ENCODE peak calls at places on chromosomes 6 and 20, in seven cellular contexts. E is WTC11, Y is HCT116, J is HepG2, Q is K562, P is H1, N is GM12878. X is an unnamed sample.

GRCh38 chr6:33276864-33277662 is at the start of gene B3GALT4:
- DNase-seq in E (peak; percentile 89), Y (no peak), J (no peak), Q (peak; percentile 94), P (peak; percentile 89), N (peak; percentile 49), X (peak; percentile 64)

GRCh38 chr6:36946526-36946925 is 8.0 kb upstream of the PI16 start:
- DNase-seq in E (no peak), Y (no peak), J (no peak), Q (peak; percentile 4), P (no peak), N (no peak), X (no peak)

GRCh38 chr6:357791-358341 is 33.7 kb upstream of the IRF4 start:
- DNase-seq in E (no peak), Y (no peak), J (no peak), Q (no peak), P (no peak), N (no peak), X (no peak)

GRCh38 chr6:105409734-105410133 is 6.9 kb upstream of the PREP start:
- DNase-seq in E (no peak), Y (no peak), J (no peak), Q (no peak), P (no peak), N (no peak), X (no peak)

GRCh38 chr6:161683400-161683799 is 409.5 kb upstream of the AGPAT4 start:
- DNase-seq in E (no peak), Y (no peak), J (no peak), Q (no peak), P (no peak), N (no peak), X (no peak)

GRCh38 chr20:37328149-37328945 is 17.6 kb upstream of the SRC start:
- DNase-seq in E (no peak), Y (no peak), J (no peak), Q (no peak), P (no peak), N (no peak), X (no peak)

GRCh38 chr20:56391596-56392281 is at the start of gene AURKA:
- DNase-seq in E (no peak), Y (no peak), J (peak; percentile 24), Q (no peak), P (no peak), N (no peak), X (peak; percentile 11)

GRCh38 chr6:19354181-19354580 is 483.0 kb upstream of the ID4 start:
- DNase-seq in E (no peak), Y (no peak), J (no peak), Q (no peak), P (no peak), N (no peak), X (no peak)

GRCh38 chr6:138231399-138231886 is 13.2 kb upstream of the PBOV1 start:
- DNase-seq in E (no peak), Y (no peak), J (peak; percentile 72), Q (no peak), P (no peak), N (no peak), X (no peak)

GRCh38 chr6:128368213-128369000 is 152.0 kb downstream of the PTPRK start:
- DNase-seq in E (no peak), Y (no peak), J (no peak), Q (no peak), P (no peak), N (no peak), X (no peak)

GRCh38 chr20:61127311-61128044 is 124.6 kb upstream of the CDH4 start:
- DNase-seq in E (no peak), Y (no peak), J (no peak), Q (no peak), P (no peak), N (no peak), X (no peak)

GRCh38 chr20:16752082-16752481 is 3.9 kb downstream of the OTOR start:
- DNase-seq in E (no peak), Y (no peak), J (no peak), Q (no peak), P (no peak), N (no peak), X (no peak)

GRCh38 chr20:2595076-2595475 is 57.4 kb upstream of the NOP56 start:
- DNase-seq in E (no peak), Y (no peak), J (no peak), Q (no peak), P (no peak), N (no peak), X (no peak)

DNA sequence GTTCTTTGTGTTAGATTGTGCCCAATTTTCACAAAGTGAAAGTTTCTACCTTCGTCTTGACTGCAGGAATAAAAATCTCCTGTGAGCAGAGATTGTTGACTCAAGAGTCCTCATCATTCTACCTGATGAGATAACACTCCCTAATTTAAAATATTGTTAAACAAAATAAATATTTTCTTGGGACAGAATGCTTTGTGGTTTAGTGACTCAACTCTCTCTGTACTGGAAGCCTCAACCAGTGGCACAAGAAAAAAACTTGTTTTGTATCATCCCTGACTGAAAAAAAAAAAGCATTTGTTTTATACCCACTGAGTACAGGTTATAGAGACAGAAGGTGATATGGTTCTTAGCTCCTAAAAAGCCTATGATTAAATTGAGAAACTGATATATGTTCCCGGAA is 78.9 kb downstream of the CRYBG1 start:
- DNase-seq in E (no peak), Y (no peak), J (no peak), Q (no peak), P (no peak), N (no peak), X (no peak)
- TF ChIP-seq SP1 in E (no peak), Y (no peak), J (no peak), Q (no peak), P (no peak), N (no peak), X (no peak)

GRCh38 chr6:52255434-52255833 is 11.1 kb upstream of the IL17F start:
- DNase-seq in E (no peak), Y (no peak), J (no peak), Q (no peak), P (no peak), N (no peak), X (no peak)

GRCh38 chr6:52254731-52255378 is 10.6 kb upstream of the IL17F start:
- DNase-seq in E (no peak), Y (no peak), J (no peak), Q (no peak), P (no peak), N (no peak), X (no peak)

GRCh38 chr6:52251113-52251512 is 6.8 kb upstream of the IL17F start:
- DNase-seq in E (no peak), Y (no peak), J (no peak), Q (no peak), P (no peak), N (no peak), X (no peak)

GRCh38 chr6:52249078-52249477 is 4.8 kb upstream of the IL17F start:
- DNase-seq in E (no peak), Y (no peak), J (peak; percentile 59), Q (no peak), P (no peak), N (no peak), X (no peak)

DNA sequence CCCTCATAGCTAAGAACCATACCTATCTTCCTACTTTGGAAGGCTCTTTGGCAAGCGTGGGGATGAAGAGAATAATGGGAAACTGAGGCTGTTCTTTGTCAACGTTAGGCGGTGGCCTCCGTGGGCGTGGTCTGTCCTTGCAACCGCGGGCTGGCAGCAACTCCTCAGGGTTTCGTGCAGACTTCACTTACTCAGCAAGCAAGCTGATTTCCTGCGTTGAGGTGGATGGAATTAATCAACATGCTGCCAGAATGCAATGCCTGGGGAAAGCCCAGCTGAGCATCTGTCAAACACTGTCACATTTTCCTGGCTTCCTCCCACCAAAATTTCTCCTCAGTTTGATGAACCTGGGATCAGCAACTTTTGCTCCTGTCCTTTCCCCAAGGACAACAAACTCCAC is 9.2 kb upstream of the IL17F start:
- DNase-seq in E (no peak), Y (no peak), J (no peak), Q (no peak), P (no peak), N (no peak), X (no peak)
- TF ChIP-seq SP1 in E (no peak), Y (no peak), J (no peak), Q (no peak), P (no peak), N (no peak), X (no peak)

GRCh38 chr20:50609438-50609989 is 81.8 kb downstream of the RIPOR3 start:
- DNase-seq in E (no peak), Y (no peak), J (no peak), Q (no peak), P (no peak), N (no peak), X (no peak)

GRCh38 chr20:50605136-50605535 is 86.2 kb downstream of the RIPOR3 start:
- DNase-seq in E (no peak), Y (no peak), J (no peak), Q (no peak), P (no peak), N (no peak), X (no peak)

GRCh38 chr20:50607850-50608749 is 83.2 kb downstream of the RIPOR3 start:
- DNase-seq in E (no peak), Y (no peak), J (no peak), Q (no peak), P (no peak), N (no peak), X (no peak)

GRCh38 chr20:50608750-50609104 is 82.6 kb downstream of the RIPOR3 start:
- DNase-seq in E (no peak), Y (no peak), J (no peak), Q (no peak), P (no peak), N (no peak), X (no peak)

GRCh38 chr20:50607436-50607835 is 83.9 kb downstream of the RIPOR3 start:
- DNase-seq in E (no peak), Y (no peak), J (no peak), Q (no peak), P (no peak), N (no peak), X (no peak)
- TF ChIP-seq SP1 in E (no peak), Y (no peak), J (no peak), Q (no peak), P (no peak), N (no peak), X (no peak)

DNA sequence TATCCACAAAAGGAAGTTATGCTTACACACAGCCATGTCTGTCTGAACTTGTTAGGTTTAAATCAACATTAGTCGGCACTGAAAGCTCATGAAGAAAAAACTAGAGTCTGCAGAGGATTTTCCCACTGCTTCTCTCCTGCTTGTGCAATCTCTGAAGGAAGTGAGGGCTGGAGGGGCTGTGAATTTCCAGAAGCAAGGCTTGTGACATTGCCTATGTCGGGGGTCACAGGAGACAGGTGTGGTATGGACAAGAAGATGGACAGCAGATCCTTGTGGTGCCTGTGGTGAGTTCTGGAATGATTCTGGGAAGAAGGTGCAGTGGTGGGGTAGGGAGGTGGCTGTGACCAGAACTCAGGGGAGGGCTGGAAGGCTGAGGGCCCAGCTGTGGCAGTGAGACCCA is 84.3 kb upstream of the TRAF3IP2 start:
- DNase-seq in E (no peak), Y (no peak), J (no peak), Q (no peak), P (no peak), N (no peak), X (no peak)
- TF ChIP-seq SP1 in E (no peak), Y (no peak), J (no peak), Q (no peak), P (no peak), N (no peak), X (no peak)

GRCh38 chr6:75204959-75205775 is 686 bp downstream of the COL12A1 start:
- DNase-seq in E (peak; percentile 52), Y (no peak), J (no peak), Q (no peak), P (peak; percentile 74), N (no peak), X (no peak)
- TF ChIP-seq SP1 in E (no peak), Y (no peak), J (no peak), Q (no peak), P (no peak), N (no peak), X (no peak)

X was measured in HEK293T.